ENCODE peak calls at places on chromosomes 2 and 18, in ten cellular contexts. One of them, this sample, is unnamed.

GRCh38 chr18:26304511-26304910 is 78.3 kb downstream of the TAF4B start:
- DNase-seq in stimulated activated effector memory CD8-positive, alpha-beta T cell treated with anti-CD3 and anti-CD28 coated beads, Interleukin-12 subunit alpha, Interleukin-12 subunit beta, amount 100 ng/mL, for 72 hours: no peak
- DNase-seq in CD8-positive, alpha-beta memory T cell: no peak
- DNase-seq in stimulated activated CD4-positive, alpha-beta T cell treated with anti-CD3 and anti-CD28 coated beads, TNF-alpha, amount 100 ng/mL, for 4 hours: no peak
- DNase-seq in DMS79: no peak
- DNase-seq in T-helper 1 cell: no peak
- DNase-seq in SW480: no peak
- DNase-seq in epithelial cell of esophagus: peak; percentile 21
- DNase-seq in GM10248: no peak
- DNase-seq in stomach: no peak
- DNase-seq in this sample: no peak

GRCh38 chr2:232781765-232782164 is 5.4 kb upstream of the KCNJ13 start:
- DNase-seq in stimulated activated effector memory CD8-positive, alpha-beta T cell treated with anti-CD3 and anti-CD28 coated beads, Interleukin-12 subunit alpha, Interleukin-12 subunit beta, amount 100 ng/mL, for 72 hours: no peak
- DNase-seq in CD8-positive, alpha-beta memory T cell: no peak
- DNase-seq in stimulated activated CD4-positive, alpha-beta T cell treated with anti-CD3 and anti-CD28 coated beads, TNF-alpha, amount 100 ng/mL, for 4 hours: no peak
- DNase-seq in DMS79: no peak
- DNase-seq in T-helper 1 cell: no peak
- DNase-seq in SW480: peak; percentile 9
- DNase-seq in epithelial cell of esophagus: peak; percentile 75
- DNase-seq in GM10248: peak; percentile 60
- DNase-seq in stomach: no peak
- DNase-seq in this sample: peak; percentile 23

GRCh38 chr2:242060212-242060835 is 190.8 kb downstream of the RTP5 start:
- DNase-seq in stimulated activated effector memory CD8-positive, alpha-beta T cell treated with anti-CD3 and anti-CD28 coated beads, Interleukin-12 subunit alpha, Interleukin-12 subunit beta, amount 100 ng/mL, for 72 hours: no peak
- DNase-seq in CD8-positive, alpha-beta memory T cell: no peak
- DNase-seq in stimulated activated CD4-positive, alpha-beta T cell treated with anti-CD3 and anti-CD28 coated beads, TNF-alpha, amount 100 ng/mL, for 4 hours: no peak
- DNase-seq in DMS79: peak; percentile 3
- DNase-seq in T-helper 1 cell: no peak
- DNase-seq in SW480: no peak
- DNase-seq in epithelial cell of esophagus: peak; percentile 83
- DNase-seq in GM10248: no peak
- DNase-seq in stomach: no peak
- DNase-seq in this sample: no peak

GRCh38 chr2:125405816-125406215 is 1250.1 kb upstream of the GYPC start:
- DNase-seq in stimulated activated effector memory CD8-positive, alpha-beta T cell treated with anti-CD3 and anti-CD28 coated beads, Interleukin-12 subunit alpha, Interleukin-12 subunit beta, amount 100 ng/mL, for 72 hours: no peak
- DNase-seq in CD8-positive, alpha-beta memory T cell: no peak
- DNase-seq in stimulated activated CD4-positive, alpha-beta T cell treated with anti-CD3 and anti-CD28 coated beads, TNF-alpha, amount 100 ng/mL, for 4 hours: no peak
- DNase-seq in DMS79: no peak
- DNase-seq in T-helper 1 cell: no peak
- DNase-seq in SW480: peak; percentile 70
- DNase-seq in epithelial cell of esophagus: peak; percentile 93
- DNase-seq in GM10248: no peak
- DNase-seq in stomach: no peak
- DNase-seq in this sample: no peak

GRCh38 chr18:77366725-77367641 is 117.3 kb downstream of the GALR1 start:
- DNase-seq in stimulated activated effector memory CD8-positive, alpha-beta T cell treated with anti-CD3 and anti-CD28 coated beads, Interleukin-12 subunit alpha, Interleukin-12 subunit beta, amount 100 ng/mL, for 72 hours: no peak
- DNase-seq in CD8-positive, alpha-beta memory T cell: no peak
- DNase-seq in stimulated activated CD4-positive, alpha-beta T cell treated with anti-CD3 and anti-CD28 coated beads, TNF-alpha, amount 100 ng/mL, for 4 hours: no peak
- DNase-seq in DMS79: no peak
- DNase-seq in T-helper 1 cell: no peak
- DNase-seq in SW480: peak; percentile 52
- DNase-seq in epithelial cell of esophagus: peak; percentile 3
- DNase-seq in GM10248: no peak
- DNase-seq in stomach: no peak
- DNase-seq in this sample: no peak

GRCh38 chr2:122960727-122961641 is 1064.1 kb upstream of the CNTNAP5 start:
- DNase-seq in stimulated activated effector memory CD8-positive, alpha-beta T cell treated with anti-CD3 and anti-CD28 coated beads, Interleukin-12 subunit alpha, Interleukin-12 subunit beta, amount 100 ng/mL, for 72 hours: no peak
- DNase-seq in CD8-positive, alpha-beta memory T cell: no peak
- DNase-seq in stimulated activated CD4-positive, alpha-beta T cell treated with anti-CD3 and anti-CD28 coated beads, TNF-alpha, amount 100 ng/mL, for 4 hours: no peak
- DNase-seq in DMS79: no peak
- DNase-seq in T-helper 1 cell: no peak
- DNase-seq in SW480: peak; percentile 7
- DNase-seq in epithelial cell of esophagus: peak; percentile 84
- DNase-seq in GM10248: no peak
- DNase-seq in stomach: no peak
- DNase-seq in this sample: no peak

GRCh38 chr2:144357623-144358400 is 162.1 kb downstream of the ZEB2 start:
- DNase-seq in stimulated activated effector memory CD8-positive, alpha-beta T cell treated with anti-CD3 and anti-CD28 coated beads, Interleukin-12 subunit alpha, Interleukin-12 subunit beta, amount 100 ng/mL, for 72 hours: no peak
- DNase-seq in CD8-positive, alpha-beta memory T cell: no peak
- DNase-seq in stimulated activated CD4-positive, alpha-beta T cell treated with anti-CD3 and anti-CD28 coated beads, TNF-alpha, amount 100 ng/mL, for 4 hours: no peak
- DNase-seq in DMS79: no peak
- DNase-seq in T-helper 1 cell: no peak
- DNase-seq in SW480: peak; percentile 22
- DNase-seq in epithelial cell of esophagus: peak; percentile 96
- DNase-seq in GM10248: peak; percentile 57
- DNase-seq in stomach: no peak
- DNase-seq in this sample: no peak

GRCh38 chr2:68171146-68171545 is 13.5 kb downstream of the PNO1 start:
- DNase-seq in stimulated activated effector memory CD8-positive, alpha-beta T cell treated with anti-CD3 and anti-CD28 coated beads, Interleukin-12 subunit alpha, Interleukin-12 subunit beta, amount 100 ng/mL, for 72 hours: no peak
- DNase-seq in CD8-positive, alpha-beta memory T cell: no peak
- DNase-seq in stimulated activated CD4-positive, alpha-beta T cell treated with anti-CD3 and anti-CD28 coated beads, TNF-alpha, amount 100 ng/mL, for 4 hours: no peak
- DNase-seq in DMS79: no peak
- DNase-seq in T-helper 1 cell: no peak
- DNase-seq in SW480: no peak
- DNase-seq in epithelial cell of esophagus: no peak
- DNase-seq in GM10248: no peak
- DNase-seq in stomach: no peak
- DNase-seq in this sample: no peak

GRCh38 chr2:233440314-233440713 is 86.0 kb downstream of the DGKD start:
- DNase-seq in stimulated activated effector memory CD8-positive, alpha-beta T cell treated with anti-CD3 and anti-CD28 coated beads, Interleukin-12 subunit alpha, Interleukin-12 subunit beta, amount 100 ng/mL, for 72 hours: no peak
- DNase-seq in CD8-positive, alpha-beta memory T cell: no peak
- DNase-seq in stimulated activated CD4-positive, alpha-beta T cell treated with anti-CD3 and anti-CD28 coated beads, TNF-alpha, amount 100 ng/mL, for 4 hours: no peak
- DNase-seq in DMS79: no peak
- DNase-seq in T-helper 1 cell: no peak
- DNase-seq in SW480: no peak
- DNase-seq in epithelial cell of esophagus: no peak
- DNase-seq in GM10248: no peak
- DNase-seq in stomach: peak; percentile 71
- DNase-seq in this sample: no peak

GRCh38 chr18:8423051-8423558 is 186.1 kb upstream of the RAB12 start:
- DNase-seq in stimulated activated effector memory CD8-positive, alpha-beta T cell treated with anti-CD3 and anti-CD28 coated beads, Interleukin-12 subunit alpha, Interleukin-12 subunit beta, amount 100 ng/mL, for 72 hours: no peak
- DNase-seq in CD8-positive, alpha-beta memory T cell: no peak
- DNase-seq in stimulated activated CD4-positive, alpha-beta T cell treated with anti-CD3 and anti-CD28 coated beads, TNF-alpha, amount 100 ng/mL, for 4 hours: no peak
- DNase-seq in DMS79: no peak
- DNase-seq in T-helper 1 cell: no peak
- DNase-seq in SW480: peak; percentile 72
- DNase-seq in epithelial cell of esophagus: peak; percentile 78
- DNase-seq in GM10248: no peak
- DNase-seq in stomach: no peak
- DNase-seq in this sample: no peak

GRCh38 chr18:3321133-3321812 is 59.3 kb downstream of the MYL12B start:
- DNase-seq in stimulated activated effector memory CD8-positive, alpha-beta T cell treated with anti-CD3 and anti-CD28 coated beads, Interleukin-12 subunit alpha, Interleukin-12 subunit beta, amount 100 ng/mL, for 72 hours: no peak
- DNase-seq in CD8-positive, alpha-beta memory T cell: no peak
- DNase-seq in stimulated activated CD4-positive, alpha-beta T cell treated with anti-CD3 and anti-CD28 coated beads, TNF-alpha, amount 100 ng/mL, for 4 hours: no peak
- DNase-seq in DMS79: peak; percentile 94
- DNase-seq in T-helper 1 cell: no peak
- DNase-seq in SW480: no peak
- DNase-seq in epithelial cell of esophagus: peak; percentile 97
- DNase-seq in GM10248: no peak
- DNase-seq in stomach: no peak
- DNase-seq in this sample: no peak

GRCh38 chr2:174780871-174781270 is 16.6 kb upstream of the CHRNA1 start:
- DNase-seq in stimulated activated effector memory CD8-positive, alpha-beta T cell treated with anti-CD3 and anti-CD28 coated beads, Interleukin-12 subunit alpha, Interleukin-12 subunit beta, amount 100 ng/mL, for 72 hours: no peak
- DNase-seq in CD8-positive, alpha-beta memory T cell: no peak
- DNase-seq in stimulated activated CD4-positive, alpha-beta T cell treated with anti-CD3 and anti-CD28 coated beads, TNF-alpha, amount 100 ng/mL, for 4 hours: no peak
- DNase-seq in DMS79: no peak
- DNase-seq in T-helper 1 cell: no peak
- DNase-seq in SW480: no peak
- DNase-seq in epithelial cell of esophagus: no peak
- DNase-seq in GM10248: no peak
- DNase-seq in stomach: no peak
- DNase-seq in this sample: no peak

GRCh38 chr2:102337481-102338386 is 17.9 kb upstream of the IL18R1 start:
- DNase-seq in stimulated activated effector memory CD8-positive, alpha-beta T cell treated with anti-CD3 and anti-CD28 coated beads, Interleukin-12 subunit alpha, Interleukin-12 subunit beta, amount 100 ng/mL, for 72 hours: no peak
- DNase-seq in CD8-positive, alpha-beta memory T cell: no peak
- DNase-seq in stimulated activated CD4-positive, alpha-beta T cell treated with anti-CD3 and anti-CD28 coated beads, TNF-alpha, amount 100 ng/mL, for 4 hours: no peak
- DNase-seq in DMS79: no peak
- DNase-seq in T-helper 1 cell: no peak
- DNase-seq in SW480: no peak
- DNase-seq in epithelial cell of esophagus: peak; percentile 34
- DNase-seq in GM10248: no peak
- DNase-seq in stomach: no peak
- DNase-seq in this sample: no peak

GRCh38 chr2:213021971-213022899 is 129.2 kb downstream of the IKZF2 start:
- DNase-seq in stimulated activated effector memory CD8-positive, alpha-beta T cell treated with anti-CD3 and anti-CD28 coated beads, Interleukin-12 subunit alpha, Interleukin-12 subunit beta, amount 100 ng/mL, for 72 hours: no peak
- DNase-seq in CD8-positive, alpha-beta memory T cell: no peak
- DNase-seq in stimulated activated CD4-positive, alpha-beta T cell treated with anti-CD3 and anti-CD28 coated beads, TNF-alpha, amount 100 ng/mL, for 4 hours: no peak
- DNase-seq in DMS79: no peak
- DNase-seq in T-helper 1 cell: no peak
- DNase-seq in SW480: no peak
- DNase-seq in epithelial cell of esophagus: peak; percentile 37
- DNase-seq in GM10248: peak; percentile 28
- DNase-seq in stomach: no peak
- DNase-seq in this sample: no peak

GRCh38 chr2:192148620-192149321 is 46.0 kb downstream of the TMEFF2 start:
- DNase-seq in stimulated activated effector memory CD8-positive, alpha-beta T cell treated with anti-CD3 and anti-CD28 coated beads, Interleukin-12 subunit alpha, Interleukin-12 subunit beta, amount 100 ng/mL, for 72 hours: no peak
- DNase-seq in CD8-positive, alpha-beta memory T cell: no peak
- DNase-seq in stimulated activated CD4-positive, alpha-beta T cell treated with anti-CD3 and anti-CD28 coated beads, TNF-alpha, amount 100 ng/mL, for 4 hours: no peak
- DNase-seq in DMS79: no peak
- DNase-seq in T-helper 1 cell: no peak
- DNase-seq in SW480: no peak
- DNase-seq in epithelial cell of esophagus: no peak
- DNase-seq in GM10248: no peak
- DNase-seq in stomach: no peak
- DNase-seq in this sample: no peak

GRCh38 chr2:217653240-217653639 is 349.6 kb downstream of the TNS1 start:
- DNase-seq in stimulated activated effector memory CD8-positive, alpha-beta T cell treated with anti-CD3 and anti-CD28 coated beads, Interleukin-12 subunit alpha, Interleukin-12 subunit beta, amount 100 ng/mL, for 72 hours: no peak
- DNase-seq in CD8-positive, alpha-beta memory T cell: no peak
- DNase-seq in stimulated activated CD4-positive, alpha-beta T cell treated with anti-CD3 and anti-CD28 coated beads, TNF-alpha, amount 100 ng/mL, for 4 hours: no peak
- DNase-seq in DMS79: no peak
- DNase-seq in T-helper 1 cell: no peak
- DNase-seq in SW480: peak; percentile 59
- DNase-seq in epithelial cell of esophagus: peak; percentile 78
- DNase-seq in GM10248: no peak
- DNase-seq in stomach: no peak
- DNase-seq in this sample: no peak

GRCh38 chr2:13413989-13414388 is 697.3 kb downstream of the TRIB2 start:
- DNase-seq in stimulated activated effector memory CD8-positive, alpha-beta T cell treated with anti-CD3 and anti-CD28 coated beads, Interleukin-12 subunit alpha, Interleukin-12 subunit beta, amount 100 ng/mL, for 72 hours: no peak
- DNase-seq in CD8-positive, alpha-beta memory T cell: no peak
- DNase-seq in stimulated activated CD4-positive, alpha-beta T cell treated with anti-CD3 and anti-CD28 coated beads, TNF-alpha, amount 100 ng/mL, for 4 hours: no peak
- DNase-seq in DMS79: no peak
- DNase-seq in T-helper 1 cell: no peak
- DNase-seq in SW480: no peak
- DNase-seq in epithelial cell of esophagus: peak; percentile 15
- DNase-seq in GM10248: no peak
- DNase-seq in stomach: no peak
- DNase-seq in this sample: no peak

GRCh38 chr2:239579081-239579480 is 178.3 kb upstream of the HDAC4 start:
- DNase-seq in stimulated activated effector memory CD8-positive, alpha-beta T cell treated with anti-CD3 and anti-CD28 coated beads, Interleukin-12 subunit alpha, Interleukin-12 subunit beta, amount 100 ng/mL, for 72 hours: no peak
- DNase-seq in CD8-positive, alpha-beta memory T cell: no peak
- DNase-seq in stimulated activated CD4-positive, alpha-beta T cell treated with anti-CD3 and anti-CD28 coated beads, TNF-alpha, amount 100 ng/mL, for 4 hours: no peak
- DNase-seq in DMS79: no peak
- DNase-seq in T-helper 1 cell: no peak
- DNase-seq in SW480: no peak
- DNase-seq in epithelial cell of esophagus: no peak
- DNase-seq in GM10248: no peak
- DNase-seq in stomach: no peak
- DNase-seq in this sample: no peak

This sample was measured in T-helper 22 cell.